ENCODE peak calls at places on chromosomes 4 and X, in five cellular contexts. L, B, S, E and G are unnamed samples.
A peak's percentile ranks its signal among the peaks of the same experiment; 100 is the strongest.

GRCh38 chr4:143559757-143560147 is 46.2 kb downstream of the SMARCA5 start:
- DNase-seq in L (no peak), B (no peak), S (no peak), E (no peak), G (no peak)

GRCh38 chr4:76276813-76277212 is 25.3 kb downstream of the FAM47E start:
- DNase-seq in L (no peak), B (no peak), S (no peak), E (no peak), G (no peak)

GRCh38 chr4:184854673-184855072 is 28.9 kb upstream of the ACSL1 start:
- DNase-seq in L (no peak), B (no peak), S (no peak), E (no peak), G (no peak)

GRCh38 chr4:112448211-112448745 is 67.7 kb downstream of the NEUROG2 start:
- DNase-seq in L (no peak), B (no peak), S (peak; percentile 10), E (no peak), G (no peak)

GRCh38 chr4:8846046-8846720 is 25.5 kb downstream of the HMX1 start:
- DNase-seq in L (peak; percentile 48), B (no peak), S (no peak), E (no peak), G (no peak)

GRCh38 chr4:186657766-186658165 is 65.9 kb downstream of the FAT1 start:
- DNase-seq in L (no peak), B (peak; percentile 38), S (peak; percentile 34), E (no peak), G (no peak)

GRCh38 chrX:40083979-40084359 is 13.8 kb downstream of the BCOR start:
- DNase-seq in L (no peak), B (no peak), S (no peak), E (no peak), G (no peak)

GRCh38 chr4:95165926-95166524 is 382.7 kb downstream of the UNC5C start:
- DNase-seq in L (no peak), B (peak; percentile 77), S (peak; percentile 74), E (no peak), G (peak; percentile 10)

GRCh38 chrX:9643807-9644206 is 121.8 kb downstream of the GPR143 start:
- DNase-seq in L (no peak), B (no peak), S (no peak), E (no peak), G (no peak)

GRCh38 chr4:147591048-147591577 is 26.1 kb upstream of the TMEM184C start:
- DNase-seq in L (no peak), B (no peak), S (no peak), E (no peak), G (no peak)

GRCh38 chrX:153372949-153373348 is 28.2 kb downstream of the PNMA6E start:
- DNase-seq in L (no peak), B (no peak), S (no peak), E (no peak), G (no peak)

GRCh38 chr4:114180481-114180880 is 201.0 kb upstream of the ARSJ start:
- DNase-seq in L (no peak), B (peak; percentile 69), S (peak; percentile 1), E (peak; percentile 70), G (peak; percentile 38)

GRCh38 chr4:1723131-1723801 is 1.9 kb downstream of the TACC3 start:
- DNase-seq in L (no peak), B (no peak), S (no peak), E (no peak), G (no peak)

GRCh38 chrX:133847595-133847994 is 137.8 kb downstream of the GPC3 start:
- DNase-seq in L (no peak), B (no peak), S (no peak), E (no peak), G (no peak)

GRCh38 chr4:188779586-188779985 is 640.3 kb downstream of the TRIML1 start:
- DNase-seq in L (no peak), B (no peak), S (peak; percentile 8), E (no peak), G (no peak)

GRCh38 chr4:183241771-183242170 is 78.3 kb downstream of the CLDN22 start:
- DNase-seq in L (no peak), B (no peak), S (no peak), E (no peak), G (no peak)

GRCh38 chr4:125433453-125433852 is 118.7 kb downstream of the FAT4 start:
- DNase-seq in L (no peak), B (peak; percentile 40), S (peak; percentile 4), E (no peak), G (peak; percentile 36)

GRCh38 chrX:115345654-115346014 is 56.1 kb downstream of the LUZP4 start:
- DNase-seq in L (no peak), B (no peak), S (no peak), E (no peak), G (no peak)

GRCh38 chr4:41644288-41644914 is 104.1 kb downstream of the PHOX2B start:
- DNase-seq in L (peak; percentile 87), B (peak; percentile 27), S (no peak), E (peak; percentile 94), G (no peak)

GRCh38 chrX:146243071-146243470 is 425.4 kb downstream of the SLITRK2 start:
- DNase-seq in L (no peak), B (no peak), S (peak; percentile 88), E (no peak), G (no peak)

GRCh38 chr4:81069706-81070331 is 39.3 kb downstream of the BMP3 start:
- DNase-seq in L (no peak), B (peak; percentile 89), S (peak; percentile 91), E (peak; percentile 74), G (peak; percentile 78)

GRCh38 chrX:49041683-49042529 is 1.3 kb downstream of the TFE3 start:
- DNase-seq in L (no peak), B (no peak), S (peak; percentile 52), E (no peak), G (no peak)

GRCh38 chr4:4711902-4712301 is 147.6 kb upstream of the MSX1 start:
- DNase-seq in L (no peak), B (no peak), S (no peak), E (no peak), G (no peak)

GRCh38 chr4:73687414-73687813 is 53.0 kb upstream of the CXCL8 start:
- DNase-seq in L (no peak), B (no peak), S (no peak), E (no peak), G (no peak)

GRCh38 chrX:17826609-17827496 is 34.2 kb downstream of the RAI2 start:
- DNase-seq in L (no peak), B (no peak), S (no peak), E (no peak), G (no peak)

GRCh38 chr4:156006192-156006591 is 52.5 kb upstream of the CTSO start:
- DNase-seq in L (no peak), B (no peak), S (no peak), E (no peak), G (no peak)

GRCh38 chr4:101251261-101251660 is 96.1 kb downstream of the PPP3CA start:
- DNase-seq in L (no peak), B (no peak), S (no peak), E (no peak), G (no peak)

GRCh38 chr4:69907151-69907550 is 23.7 kb upstream of the CSN1S1 start:
- DNase-seq in L (no peak), B (no peak), S (no peak), E (no peak), G (no peak)

GRCh38 chrX:113390531-113390930 is 549.9 kb upstream of the AMOT start:
- DNase-seq in L (no peak), B (no peak), S (peak; percentile 21), E (no peak), G (no peak)
- TF ChIP-seq CTCF in L (no peak), B (no peak), S (no peak), E (no peak), G (no peak)

GRCh38 chr4:56375458-56375857 is 11.8 kb downstream of the AASDH start:
- DNase-seq in L (no peak), B (no peak), S (no peak), E (no peak), G (no peak)

GRCh38 chr4:56370377-56370776 is 16.9 kb downstream of the AASDH start:
- DNase-seq in L (no peak), B (no peak), S (no peak), E (no peak), G (no peak)

GRCh38 chr4:56374956-56375355 is 12.3 kb downstream of the AASDH start:
- DNase-seq in L (no peak), B (no peak), S (no peak), E (no peak), G (no peak)

GRCh38 chr4:56372774-56373173 is 14.5 kb downstream of the AASDH start:
- DNase-seq in L (no peak), B (no peak), S (no peak), E (no peak), G (no peak)

DNA sequence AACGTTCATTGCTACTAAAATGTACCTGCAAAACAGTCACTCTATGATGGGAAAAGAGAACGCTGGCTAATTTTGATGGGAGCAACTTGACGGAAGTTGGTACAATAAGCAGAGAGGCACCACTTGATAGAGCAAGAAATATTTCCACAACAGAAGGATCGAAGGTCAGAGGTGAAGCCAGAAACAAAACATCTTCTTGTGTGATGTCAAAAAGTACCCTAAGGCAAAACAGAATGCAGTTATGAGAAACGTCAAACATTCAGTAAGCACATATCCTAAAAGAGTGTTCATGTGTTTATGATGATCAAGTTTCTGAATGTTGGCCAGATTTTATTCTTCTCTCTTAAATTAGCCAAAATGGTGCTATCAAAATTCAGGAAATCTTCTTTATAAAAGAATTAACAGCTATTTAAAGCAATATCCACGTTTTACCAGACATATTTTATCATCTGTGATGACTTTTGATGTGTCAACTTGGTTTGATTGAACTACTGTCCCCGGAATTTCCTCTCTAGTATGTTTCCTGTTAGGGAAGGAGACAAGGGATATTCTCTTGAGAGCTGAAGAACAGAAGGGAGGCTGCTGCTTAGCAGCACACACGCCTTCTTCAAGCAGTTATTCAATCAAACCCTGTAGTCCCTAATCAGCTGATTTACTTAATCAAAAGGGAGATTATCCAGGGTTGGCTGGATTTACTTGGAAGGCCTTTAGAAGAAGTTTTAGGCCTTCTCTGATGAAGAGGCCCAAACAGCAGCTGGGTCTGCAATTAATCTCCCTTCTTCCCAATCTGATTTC is 15.7 kb downstream of the AASDH start:
- DNase-seq in L (no peak), B (no peak), S (no peak), E (no peak), G (no peak)
- TF ChIP-seq CTCF in L (no peak), B (no peak), S (no peak), E (no peak), G (no peak)

GRCh38 chr4:142440093-142440492 is 406.0 kb downstream of the INPP4B start:
- DNase-seq in L (no peak), B (no peak), S (no peak), E (no peak), G (no peak)

GRCh38 chr4:142446965-142447474 is 399.1 kb downstream of the INPP4B start:
- DNase-seq in L (no peak), B (no peak), S (no peak), E (no peak), G (no peak)

GRCh38 chr4:142443469-142443868 is 402.6 kb downstream of the INPP4B start:
- DNase-seq in L (no peak), B (no peak), S (no peak), E (peak; percentile 23), G (no peak)
- TF ChIP-seq CTCF in L (no peak), B (no peak), S (no peak), E (no peak), G (no peak)

DNA sequence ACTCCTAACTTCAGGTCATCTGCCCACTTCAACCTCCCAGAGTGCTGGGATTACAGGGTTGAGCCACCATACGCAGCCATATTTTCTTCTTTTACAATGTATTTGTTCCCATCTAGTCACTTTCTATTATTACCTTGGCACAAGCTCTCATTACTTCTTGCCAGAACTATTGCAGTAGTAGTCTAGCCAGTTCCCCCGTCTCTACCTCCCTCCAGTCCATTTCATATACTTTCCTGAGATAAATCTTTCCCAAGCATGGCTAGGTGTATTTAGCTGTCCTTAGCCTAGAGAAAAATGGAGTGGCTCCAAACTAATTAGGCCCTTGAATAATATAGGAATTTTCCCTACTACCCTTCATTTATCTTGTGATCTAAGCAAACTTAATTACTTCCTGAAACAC is 412.2 kb downstream of the RPA4 start:
- DNase-seq in L (no peak), B (no peak), S (no peak), E (no peak), G (no peak)
- TF ChIP-seq CTCF in L (no peak), B (no peak), S (no peak), E (no peak), G (no peak)